ENCODE peak calls at places on chromosome 9, in five cellular contexts. One of them, this sample, is unnamed. For H3K4me1, the result is how much of the 10 kb centered on the place peaks cover.

GRCh38 chr9:114538241-114538640 is 33.0 kb upstream of the WHRN start:
- DNase-seq in right lobe of liver: no peak
- DNase-seq in A673: peak
- DNase-seq in CD8-positive, alpha-beta memory T cell: no peak
- DNase-seq in SK-N-SH: no peak
- DNase-seq in this sample: no peak

GRCh38 chr9:81268048-81268447 is 421.3 kb downstream of the TLE1 start:
- DNase-seq in right lobe of liver: no peak
- DNase-seq in A673: no peak
- DNase-seq in CD8-positive, alpha-beta memory T cell: no peak
- DNase-seq in SK-N-SH: no peak
- DNase-seq in this sample: no peak

GRCh38 chr9:22033012-22033630 is 24.0 kb upstream of the CDKN2B start:
- DNase-seq in right lobe of liver: no peak
- DNase-seq in A673: no peak
- DNase-seq in CD8-positive, alpha-beta memory T cell: no peak
- DNase-seq in SK-N-SH: no peak
- DNase-seq in this sample: no peak

GRCh38 chr9:19788152-19788551 is 685 bp downstream of the SLC24A2 start:
- DNase-seq in right lobe of liver: no peak
- DNase-seq in A673: no peak
- DNase-seq in CD8-positive, alpha-beta memory T cell: no peak
- DNase-seq in SK-N-SH: peak
- DNase-seq in this sample: peak

GRCh38 chr9:77210116-77210515 is 32.8 kb downstream of the VPS13A start:
- DNase-seq in right lobe of liver: no peak
- DNase-seq in A673: no peak
- DNase-seq in CD8-positive, alpha-beta memory T cell: no peak
- DNase-seq in SK-N-SH: no peak
- DNase-seq in this sample: no peak

GRCh38 chr9:87599901-87600610 is 102.4 kb downstream of the DAPK1 start:
- DNase-seq in right lobe of liver: no peak
- DNase-seq in A673: peak
- DNase-seq in CD8-positive, alpha-beta memory T cell: no peak
- DNase-seq in SK-N-SH: no peak
- DNase-seq in this sample: no peak

GRCh38 chr9:83959061-83959460 is 21.0 kb downstream of the HNRNPK start:
- DNase-seq in right lobe of liver: no peak
- DNase-seq in A673: no peak
- DNase-seq in CD8-positive, alpha-beta memory T cell: no peak
- DNase-seq in SK-N-SH: no peak
- DNase-seq in this sample: no peak

GRCh38 chr9:4152876-4153275 is 147.0 kb downstream of the GLIS3 start:
- DNase-seq in right lobe of liver: no peak
- DNase-seq in A673: peak
- DNase-seq in CD8-positive, alpha-beta memory T cell: no peak
- DNase-seq in SK-N-SH: no peak
- DNase-seq in this sample: no peak

GRCh38 chr9:127437497-127438264 is 13.5 kb downstream of the ZNF79 start:
- DNase-seq in right lobe of liver: no peak
- DNase-seq in A673: no peak
- DNase-seq in CD8-positive, alpha-beta memory T cell: peak
- DNase-seq in SK-N-SH: no peak
- DNase-seq in this sample: no peak

GRCh38 chr9:89821081-89821480 is 216.3 kb downstream of the GADD45G start:
- DNase-seq in right lobe of liver: no peak
- DNase-seq in A673: no peak
- DNase-seq in CD8-positive, alpha-beta memory T cell: no peak
- DNase-seq in SK-N-SH: no peak
- DNase-seq in this sample: no peak

GRCh38 chr9:70672136-70672535 is 257.7 kb upstream of the KLF9 start:
- DNase-seq in right lobe of liver: no peak
- DNase-seq in A673: no peak
- DNase-seq in CD8-positive, alpha-beta memory T cell: no peak
- DNase-seq in SK-N-SH: peak
- DNase-seq in this sample: no peak

GRCh38 chr9:71909887-71910601 is 949 bp downstream of the ABHD17B start:
- DNase-seq in right lobe of liver: peak
- DNase-seq in A673: peak
- DNase-seq in CD8-positive, alpha-beta memory T cell: peak
- DNase-seq in SK-N-SH: peak
- DNase-seq in this sample: peak

DNA sequence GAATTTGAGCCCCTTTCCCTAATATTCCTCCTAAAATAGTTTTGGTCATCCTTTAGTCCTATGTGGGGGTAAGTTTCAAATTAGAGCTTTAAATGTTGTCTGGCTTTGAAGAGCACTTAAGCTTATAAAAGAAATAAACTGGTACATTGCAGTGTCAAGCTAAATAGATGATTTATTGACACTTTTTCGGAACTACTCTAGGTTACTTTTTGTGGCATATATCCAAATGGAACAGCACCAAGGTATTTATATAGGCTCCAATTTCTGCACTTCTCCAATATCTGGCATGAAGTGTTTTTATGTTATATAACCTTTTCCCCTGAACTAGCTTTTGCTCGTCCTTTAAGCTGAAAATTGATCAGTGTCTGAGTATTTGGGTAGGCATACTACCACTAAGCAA is 402.5 kb downstream of the NFIB start:
- DNase-seq in right lobe of liver: no peak
- DNase-seq in A673: no peak
- DNase-seq in CD8-positive, alpha-beta memory T cell: no peak
- DNase-seq in SK-N-SH: no peak
- DNase-seq in this sample: no peak
- H3K4me1 ChIP-seq in right lobe of liver: under half
- H3K4me1 ChIP-seq in A673: under half
- H3K4me1 ChIP-seq in CD8-positive, alpha-beta memory T cell: under half
- H3K4me1 ChIP-seq in SK-N-SH: under half
- H3K4me1 ChIP-seq in this sample: under half

GRCh38 chr9:117719161-117719560 is 15.0 kb downstream of the TLR4 start:
- DNase-seq in right lobe of liver: no peak
- DNase-seq in A673: no peak
- DNase-seq in CD8-positive, alpha-beta memory T cell: no peak
- DNase-seq in SK-N-SH: no peak
- DNase-seq in this sample: no peak
- H3K4me1 ChIP-seq in right lobe of liver: under half
- H3K4me1 ChIP-seq in A673: under half
- H3K4me1 ChIP-seq in CD8-positive, alpha-beta memory T cell: under half
- H3K4me1 ChIP-seq in SK-N-SH: under half
- H3K4me1 ChIP-seq in this sample: under half

DNA sequence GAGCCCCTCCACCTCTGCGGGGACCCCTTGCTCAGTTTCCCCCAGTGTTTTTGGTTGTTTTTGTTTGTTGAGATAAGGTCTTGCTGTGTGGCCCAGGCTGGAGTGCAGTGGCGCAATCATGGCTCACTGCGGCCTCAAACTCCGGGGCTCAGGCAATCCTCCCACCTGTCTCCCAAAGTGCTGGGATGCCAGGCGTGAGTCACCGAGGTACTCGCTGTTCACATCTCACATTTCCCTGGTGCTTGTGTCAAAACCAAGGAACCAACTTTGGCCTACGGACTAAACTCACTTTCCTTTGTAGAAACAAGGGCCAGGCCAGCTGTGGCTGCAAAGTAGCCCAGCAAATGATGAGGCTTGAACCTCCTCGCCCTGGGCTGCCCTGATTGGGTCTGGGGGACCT is 9.7 kb upstream of the AJM1 start:
- DNase-seq in right lobe of liver: no peak
- DNase-seq in A673: no peak
- DNase-seq in CD8-positive, alpha-beta memory T cell: no peak
- DNase-seq in SK-N-SH: no peak
- DNase-seq in this sample: no peak
- H3K4me1 ChIP-seq in right lobe of liver: under half
- H3K4me1 ChIP-seq in A673: under half
- H3K4me1 ChIP-seq in CD8-positive, alpha-beta memory T cell: under half
- H3K4me1 ChIP-seq in SK-N-SH: under half
- H3K4me1 ChIP-seq in this sample: under half

GRCh38 chr9:128684325-128685021 is 4.5 kb upstream of the SET start:
- DNase-seq in right lobe of liver: peak
- DNase-seq in A673: peak
- DNase-seq in CD8-positive, alpha-beta memory T cell: peak
- DNase-seq in SK-N-SH: no peak
- DNase-seq in this sample: peak

GRCh38 chr9:128685636-128686489 is 3.2 kb upstream of the SET start:
- DNase-seq in right lobe of liver: peak
- DNase-seq in A673: no peak
- DNase-seq in CD8-positive, alpha-beta memory T cell: peak
- DNase-seq in SK-N-SH: no peak
- DNase-seq in this sample: peak

GRCh38 chr9:128685022-128685332 is 4.0 kb upstream of the SET start:
- DNase-seq in right lobe of liver: no peak
- DNase-seq in A673: no peak
- DNase-seq in CD8-positive, alpha-beta memory T cell: no peak
- DNase-seq in SK-N-SH: no peak
- DNase-seq in this sample: peak

GRCh38 chr9:128683340-128684064 is 5.5 kb upstream of the SET start:
- DNase-seq in right lobe of liver: peak
- DNase-seq in A673: peak
- DNase-seq in CD8-positive, alpha-beta memory T cell: peak
- DNase-seq in SK-N-SH: no peak
- DNase-seq in this sample: peak

DNA sequence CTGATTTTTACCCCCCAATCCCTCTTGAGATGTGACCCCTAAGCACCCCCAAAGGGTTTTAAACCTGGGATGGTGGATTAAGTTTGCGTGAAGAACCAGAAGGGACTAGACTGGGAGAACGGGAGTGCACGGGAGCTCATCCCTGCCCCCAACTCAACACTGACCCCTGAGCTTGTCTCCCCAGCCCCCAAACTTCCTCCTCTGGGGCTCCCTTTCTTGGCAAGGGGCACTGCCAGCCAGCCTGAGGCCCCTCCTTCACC is 5.0 kb upstream of the SET start:
- DNase-seq in right lobe of liver: no peak
- DNase-seq in A673: no peak
- DNase-seq in CD8-positive, alpha-beta memory T cell: no peak
- DNase-seq in SK-N-SH: no peak
- DNase-seq in this sample: no peak
- H3K4me1 ChIP-seq in right lobe of liver: under half
- H3K4me1 ChIP-seq in A673: under half
- H3K4me1 ChIP-seq in CD8-positive, alpha-beta memory T cell: half or more
- H3K4me1 ChIP-seq in SK-N-SH: under half
- H3K4me1 ChIP-seq in this sample: under half